ENCODE peak calls at places on chromosomes 13 and 19, in six cellular contexts. Z is pancreas, E is cardiac muscle cell, F is GM12878, V is breast epithelium, N is stomach. I is an unnamed sample.

GRCh38 chr19:58218899-58219298 is 9.8 kb upstream of the ZNF544 start:
- DNase-seq in Z (no peak), E (peak; percentile 18), F (no peak), V (no peak), N (no peak), I (peak; percentile 24)

GRCh38 chr13:98846991-98847390 is 94.5 kb upstream of the SLC15A1 start:
- DNase-seq in Z (no peak), E (no peak), F (no peak), V (no peak), N (no peak), I (no peak)

GRCh38 chr19:49145485-49146407 is 9.4 kb downstream of the HRC start:
- DNase-seq in Z (peak; percentile 84), E (peak; percentile 96), F (peak; percentile 13), V (peak; percentile 55), N (peak; percentile 87), I (peak; percentile 77)

GRCh38 chr13:36251528-36251927 is 37.2 kb upstream of the SOHLH2 start:
- DNase-seq in Z (no peak), E (no peak), F (no peak), V (no peak), N (no peak), I (no peak)

GRCh38 chr13:40127476-40127875 is 472.0 kb downstream of the COG6 start:
- DNase-seq in Z (no peak), E (no peak), F (no peak), V (no peak), N (no peak), I (no peak)

GRCh38 chr19:27794444-27795042 is 1418.4 kb downstream of the UQCRFS1 start:
- DNase-seq in Z (no peak), E (peak; percentile 65), F (no peak), V (no peak), N (no peak), I (no peak)

GRCh38 chr13:95253033-95253432 is 48.2 kb downstream of the ABCC4 start:
- DNase-seq in Z (no peak), E (no peak), F (no peak), V (no peak), N (no peak), I (no peak)

GRCh38 chr13:36420437-36420891 is 11.8 kb upstream of the CCNA1 start:
- DNase-seq in Z (peak; percentile 64), E (peak; percentile 78), F (peak; percentile 25), V (peak; percentile 68), N (peak; percentile 71), I (peak; percentile 46)

GRCh38 chr19:28655054-28655453 is 557.9 kb downstream of the UQCRFS1 start:
- DNase-seq in Z (no peak), E (no peak), F (no peak), V (no peak), N (no peak), I (no peak)

GRCh38 chr13:79353698-79354097 is 52.4 kb downstream of the RBM26 start:
- DNase-seq in Z (no peak), E (no peak), F (no peak), V (no peak), N (no peak), I (no peak)

GRCh38 chr19:28170066-28170465 is 1042.9 kb downstream of the UQCRFS1 start:
- DNase-seq in Z (no peak), E (no peak), F (no peak), V (no peak), N (no peak), I (no peak)

GRCh38 chr13:53045110-53045509 is 16.5 kb downstream of the OLFM4 start:
- DNase-seq in Z (peak; percentile 47), E (no peak), F (no peak), V (peak; percentile 19), N (peak; percentile 74), I (no peak)

GRCh38 chr13:59477011-59477410 is 686.7 kb downstream of the DIAPH3 start:
- DNase-seq in Z (no peak), E (no peak), F (no peak), V (no peak), N (no peak), I (no peak)

GRCh38 chr13:98785968-98786367 is 33.5 kb upstream of the SLC15A1 start:
- DNase-seq in Z (no peak), E (no peak), F (no peak), V (no peak), N (no peak), I (no peak)

GRCh38 chr19:47082493-47082892 is 31.1 kb downstream of the ZC3H4 start:
- DNase-seq in Z (no peak), E (no peak), F (no peak), V (no peak), N (no peak), I (no peak)

GRCh38 chr13:111388851-111389500 is 68.5 kb downstream of the TEX29 start:
- DNase-seq in Z (no peak), E (no peak), F (no peak), V (no peak), N (peak; percentile 23), I (no peak)

GRCh38 chr19:35904312-35905068 is 2.2 kb downstream of the HCST start:
- DNase-seq in Z (no peak), E (no peak), F (no peak), V (no peak), N (no peak), I (no peak)

GRCh38 chr19:35902870-35903475 is 644 bp downstream of the HCST start:
- DNase-seq in Z (no peak), E (no peak), F (no peak), V (no peak), N (no peak), I (no peak)

GRCh38 chr19:35907377-35907745 is 734 bp downstream of the TYROBP start:
- DNase-seq in Z (no peak), E (peak; percentile 64), F (no peak), V (no peak), N (no peak), I (no peak)

GRCh38 chr19:35903550-35904179 is 1.3 kb downstream of the HCST start:
- DNase-seq in Z (no peak), E (peak; percentile 65), F (peak; percentile 84), V (peak; percentile 78), N (peak; percentile 77), I (peak; percentile 91)

DNA sequence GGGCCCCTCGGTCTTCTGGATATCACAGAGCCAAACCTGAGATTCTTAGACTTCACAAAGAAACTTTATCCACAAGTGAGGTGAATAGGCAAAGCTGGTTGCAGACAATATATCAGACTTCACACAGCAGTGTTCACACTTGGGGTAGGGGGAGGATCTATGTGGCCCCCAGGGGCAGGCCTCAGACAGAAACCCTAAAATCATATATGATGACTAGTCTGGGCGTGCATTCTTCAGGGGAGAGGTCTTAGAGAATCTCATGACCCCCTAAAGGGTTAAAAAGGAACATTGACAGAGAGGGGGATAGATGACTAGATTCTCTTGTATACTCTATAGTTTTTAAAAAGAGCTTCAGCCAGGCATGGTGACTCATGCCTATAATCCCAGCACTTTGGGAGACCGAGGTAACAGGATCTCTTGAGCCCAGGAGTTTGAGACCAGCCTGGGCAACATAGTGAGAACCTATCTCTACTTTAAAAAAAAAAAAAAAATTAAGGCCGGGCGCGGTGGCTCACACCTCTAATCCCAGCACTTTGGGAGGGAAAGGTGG is 2.8 kb downstream of the TYROBP start:
- DNase-seq in Z (no peak), E (no peak), F (no peak), V (no peak), N (no peak), I (no peak)
- H3K4me1 ChIP-seq in Z (no peaks in the 10 kb centered on the region), E (peaks cover 12% of the 10 kb centered on the region), F (peaks cover 55% of the 10 kb centered on the region), V (no peaks in the 10 kb centered on the region), N (peaks cover 39% of the 10 kb centered on the region), I (peaks cover 37% of the 10 kb centered on the region)

GRCh38 chr13:106503272-106503671 is 32.2 kb downstream of the EFNB2 start:
- DNase-seq in Z (no peak), E (no peak), F (no peak), V (no peak), N (no peak), I (no peak)
- H3K4me1 ChIP-seq in Z (no peaks in the 10 kb centered on the region), E (peaks cover 5% of the 10 kb centered on the region), F (no peaks in the 10 kb centered on the region), V (no peaks in the 10 kb centered on the region), N (peaks cover 3% of the 10 kb centered on the region), I (no peaks in the 10 kb centered on the region)

GRCh38 chr13:81305928-81306327 is 965.0 kb upstream of the SPRY2 start:
- DNase-seq in Z (no peak), E (no peak), F (no peak), V (no peak), N (no peak), I (no peak)
- H3K4me1 ChIP-seq in Z (peaks cover 21% of the 10 kb centered on the region), E (no peaks in the 10 kb centered on the region), F (no peaks in the 10 kb centered on the region), V (no peaks in the 10 kb centered on the region), N (no peaks in the 10 kb centered on the region), I (no peaks in the 10 kb centered on the region)

GRCh38 chr19:55640043-55640576 is 692 bp upstream of the ZNF580 start:
- DNase-seq in Z (peak; percentile 73), E (no peak), F (no peak), V (no peak), N (peak; percentile 71), I (peak; percentile 67)
- H3K4me1 ChIP-seq in Z (peaks cover 13% of the 10 kb centered on the region), E (peaks cover 21% of the 10 kb centered on the region), F (peaks cover 41% of the 10 kb centered on the region), V (peaks cover 11% of the 10 kb centered on the region), N (peaks cover 92% of the 10 kb centered on the region), I (peaks cover 43% of the 10 kb centered on the region)